ENCODE peak calls at places on chromosomes 12 and 14, in nine cellular contexts. R is H4; M is mucosa of gallbladder; N is NCI-H69; Y is stimulated activated CD8-positive, alpha-beta memory T cell treated with anti-CD3 and anti-CD28 coated beads, Interleukin-15, amount 100 ng/mL, for 4 hours; E is effector memory CD4-positive, alpha-beta T cell; O is HEK293T; W is NCI-H510A treated with DMSO at 0.1 percent for 48 hours; H is left ventricle myocardium superior. G is an unnamed sample.
A peak's percentile ranks its signal among the peaks of the same experiment; 100 is the strongest.

GRCh38 chr12:4817813-4818212 is 91.9 kb upstream of the KCNA1 start:
- DNase-seq in R (no peak), M (no peak), N (peak; percentile 85), Y (no peak), E (no peak), O (no peak), W (no peak), H (peak; percentile 57), G (no peak)

GRCh38 chr12:30026621-30027234 is 243.0 kb upstream of the TMTC1 start:
- DNase-seq in R (peak; percentile 30), M (no peak), N (no peak), Y (no peak), E (no peak), O (no peak), W (no peak), H (no peak), G (no peak)

GRCh38 chr14:105578070-105578469 is 51.7 kb downstream of the TMEM121 start:
- DNase-seq in R (no peak), M (no peak), N (no peak), Y (no peak), E (no peak), O (no peak), W (no peak), H (no peak), G (no peak)

GRCh38 chr12:122195405-122195804 is 8.1 kb upstream of the B3GNT4 start:
- DNase-seq in R (no peak), M (no peak), N (no peak), Y (no peak), E (no peak), O (no peak), W (no peak), H (no peak), G (no peak)

GRCh38 chr12:75349946-75350345 is 15.5 kb downstream of the GLIPR1L1 start:
- DNase-seq in R (no peak), M (no peak), N (no peak), Y (no peak), E (no peak), O (no peak), W (no peak), H (no peak), G (no peak)

GRCh38 chr12:48852734-48853168 is 788 bp upstream of the DDX23 start:
- DNase-seq in R (no peak), M (no peak), N (peak; percentile 57), Y (no peak), E (no peak), O (no peak), W (no peak), H (no peak), G (no peak)

GRCh38 chr12:129701536-129702165 is 202.2 kb downstream of the TMEM132D start:
- DNase-seq in R (no peak), M (no peak), N (no peak), Y (no peak), E (no peak), O (no peak), W (no peak), H (no peak), G (no peak)

GRCh38 chr12:18868673-18869072 is 130.8 kb downstream of the CAPZA3 start:
- DNase-seq in R (no peak), M (no peak), N (no peak), Y (no peak), E (no peak), O (no peak), W (no peak), H (no peak), G (no peak)

GRCh38 chr12:47408171-47408871 is 297.5 kb downstream of the RPAP3 start:
- DNase-seq in R (peak; percentile 34), M (no peak), N (peak; percentile 58), Y (no peak), E (no peak), O (no peak), W (no peak), H (no peak), G (no peak)

GRCh38 chr12:108338915-108339657 is at the start of gene CMKLR1:
- DNase-seq in R (no peak), M (peak; percentile 19), N (no peak), Y (no peak), E (no peak), O (no peak), W (no peak), H (peak; percentile 82), G (no peak)

GRCh38 chr12:126534495-126534894 is 1469.3 kb downstream of the AACS start:
- DNase-seq in R (peak; percentile 42), M (no peak), N (no peak), Y (no peak), E (no peak), O (no peak), W (no peak), H (no peak), G (no peak)

GRCh38 chr14:99503848-99504453 is 22.7 kb downstream of the CCNK start:
- DNase-seq in R (no peak), M (no peak), N (no peak), Y (no peak), E (no peak), O (no peak), W (no peak), H (no peak), G (no peak)

GRCh38 chr12:57471-57980 is 9.0 kb upstream of the IQSEC3 start:
- DNase-seq in R (no peak), M (no peak), N (no peak), Y (no peak), E (no peak), O (no peak), W (no peak), H (no peak), G (no peak)